ENCODE peak calls at places on chromosomes 12 and 14, in five cellular contexts. B, E, F, V and O are unnamed samples.

GRCh38 chr12:94134226-94134795 is 14.1 kb upstream of the PLXNC1 start:
- DNase-seq in V (no peak), B (no peak), F (peak; percentile 25), E (no peak), O (peak; percentile 70)

GRCh38 chr12:69904761-69905160 is 79.7 kb downstream of the MYRFL start:
- DNase-seq in B (no peak), V (no peak), E (no peak), F (no peak), O (no peak)

GRCh38 chr12:93047118-93047517 is 118.0 kb upstream of the EEA1 start:
- DNase-seq in V (no peak), F (no peak), E (no peak), B (no peak), O (no peak)

GRCh38 chr14:75371297-75371696 is 56.5 kb upstream of the JDP2 start:
- DNase-seq in B (no peak), V (no peak), E (no peak), F (no peak), O (no peak)

GRCh38 chr12:86601550-86602308 is 345.5 kb upstream of the MGAT4C start:
- DNase-seq in F (no peak), E (peak; percentile 26), V (no peak), B (no peak), O (no peak)

GRCh38 chr14:92942576-92942975 is 19.6 kb downstream of the CHGA start:
- DNase-seq in E (peak; percentile 26), B (no peak), F (no peak), V (no peak), O (no peak)

GRCh38 chr14:31529053-31529452 is 32.2 kb upstream of the NUBPL start:
- DNase-seq in B (no peak), F (no peak), E (no peak), V (no peak), O (no peak)

GRCh38 chr12:49288412-49288853 is 6.5 kb upstream of the PRPH start:
- DNase-seq in F (no peak), V (no peak), B (peak; percentile 52), E (no peak), O (peak; percentile 56)

GRCh38 chr12:82474798-82475184 is 116.5 kb downstream of the METTL25 start:
- DNase-seq in E (no peak), B (no peak), V (no peak), F (no peak), O (no peak)

GRCh38 chr12:53808023-53808705 is 56.4 kb upstream of the CISTR start:
- DNase-seq in B (no peak), F (no peak), V (no peak), E (no peak), O (no peak)

GRCh38 chr12:6684609-6685008 is 4.6 kb downstream of the ZNF384 start:
- DNase-seq in F (no peak), V (no peak), B (no peak), E (no peak), O (peak; percentile 33)

GRCh38 chr14:75812592-75812991 is 151.5 kb downstream of the TTLL5 start:
- DNase-seq in B (no peak), V (no peak), F (no peak), E (no peak), O (no peak)

GRCh38 chr12:94750891-94751290 is 100.5 kb upstream of the TMCC3 start:
- DNase-seq in F (no peak), B (no peak), E (no peak), V (no peak), O (no peak)

GRCh38 chr12:44381341-44381740 is 494.8 kb downstream of the NELL2 start:
- DNase-seq in V (no peak), B (no peak), F (no peak), E (no peak), O (no peak)

GRCh38 chr12:51009038-51009437 is 17.1 kb downstream of the SLC11A2 start:
- DNase-seq in F (no peak), V (no peak), B (peak; percentile 35), E (peak; percentile 73), O (no peak)

GRCh38 chr14:22463763-22464173 is 125.3 kb downstream of the DAD1 start:
- DNase-seq in F (no peak), B (no peak), E (no peak), V (peak; percentile 21), O (no peak)

GRCh38 chr12:116619246-116619645 is 60.1 kb downstream of the MAP1LC3B2 start:
- DNase-seq in V (no peak), F (no peak), E (no peak), B (no peak), O (no peak)

GRCh38 chr12:50314629-50315312 is 31.5 kb upstream of the LIMA1 start:
- DNase-seq in F (peak; percentile 48), E (no peak), B (no peak), V (peak; percentile 7), O (no peak)

GRCh38 chr14:71013551-71014192 is 106.4 kb downstream of the PCNX1 start:
- DNase-seq in E (no peak), B (no peak), V (no peak), F (no peak), O (no peak)

GRCh38 chr14:54364555-54365415 is 32.0 kb upstream of the CDKN3 start:
- DNase-seq in B (no peak), E (no peak), V (no peak), F (no peak), O (no peak)

GRCh38 chr12:79546461-79547043 is 144.2 kb downstream of the PAWR start:
- DNase-seq in E (no peak), B (no peak), V (no peak), F (no peak), O (no peak)

GRCh38 chr12:95462551-95462950 is 11.4 kb upstream of the METAP2 start:
- DNase-seq in F (no peak), B (no peak), E (no peak), V (no peak), O (no peak)

GRCh38 chr12:3222935-3223334 is 145.8 kb downstream of the TSPAN9 start:
- DNase-seq in F (no peak), E (no peak), B (no peak), V (no peak), O (no peak)

GRCh38 chr12:122072031-122072970 is 6.3 kb upstream of the MLXIP start:
- DNase-seq in B (no peak), E (peak; percentile 45), F (no peak), V (no peak), O (no peak)

GRCh38 chr12:51403744-51404143 is 12.5 kb upstream of the GALNT6 start:
- DNase-seq in V (no peak), B (no peak), F (no peak), E (no peak), O (no peak)

GRCh38 chr12:132360906-132361777 is 31.8 kb upstream of the GALNT9 start:
- DNase-seq in B (no peak), E (peak; percentile 30), F (no peak), V (no peak), O (no peak)

GRCh38 chr14:21036746-21037145 is 2.1 kb upstream of the RNASE13 start:
- DNase-seq in V (no peak), F (no peak), E (no peak), B (no peak), O (no peak)

GRCh38 chr14:22900088-22900799 is 17.2 kb downstream of the REM2 start:
- DNase-seq in F (peak; percentile 52), V (no peak), E (no peak), B (peak; percentile 17), O (peak; percentile 23)

GRCh38 chr14:53630336-53630735 is 326.3 kb downstream of the BMP4 start:
- DNase-seq in E (no peak), F (no peak), B (no peak), V (no peak), O (no peak)

GRCh38 chr14:65352964-65353530 is 59.5 kb upstream of the FUT8 start:
- DNase-seq in E (no peak), B (no peak), V (peak; percentile 46), F (no peak), O (peak; percentile 52)

GRCh38 chr12:29306682-29307081 is 74.3 kb downstream of the ERGIC2 start:
- DNase-seq in E (no peak), F (no peak), B (no peak), V (no peak), O (no peak)

DNA sequence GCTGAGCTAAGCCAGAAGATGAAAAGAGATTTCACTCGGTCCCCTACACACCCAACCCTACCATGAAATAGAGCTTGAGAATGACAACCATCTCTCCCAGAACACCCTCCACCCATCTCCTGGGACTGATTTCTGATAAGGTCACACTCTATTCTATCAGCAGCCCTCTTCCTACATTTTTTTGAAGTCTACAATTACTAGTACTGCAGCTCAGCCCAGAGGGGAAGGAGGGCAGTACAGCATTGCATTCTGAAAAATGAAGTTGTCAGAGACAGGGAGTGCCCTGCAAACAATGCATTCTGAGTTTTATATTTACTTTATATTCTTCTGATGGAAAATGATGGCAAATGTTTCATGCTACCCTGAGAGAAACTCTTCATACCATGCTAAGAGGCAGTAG is 318.5 kb downstream of the BCAT1 start:
- DNase-seq in E (no peak), F (no peak), B (no peak), V (no peak), O (no peak)
- TF ChIP-seq CTCF in E (no peak), F (no peak), B (no peak), V (no peak), O (no peak)

DNA sequence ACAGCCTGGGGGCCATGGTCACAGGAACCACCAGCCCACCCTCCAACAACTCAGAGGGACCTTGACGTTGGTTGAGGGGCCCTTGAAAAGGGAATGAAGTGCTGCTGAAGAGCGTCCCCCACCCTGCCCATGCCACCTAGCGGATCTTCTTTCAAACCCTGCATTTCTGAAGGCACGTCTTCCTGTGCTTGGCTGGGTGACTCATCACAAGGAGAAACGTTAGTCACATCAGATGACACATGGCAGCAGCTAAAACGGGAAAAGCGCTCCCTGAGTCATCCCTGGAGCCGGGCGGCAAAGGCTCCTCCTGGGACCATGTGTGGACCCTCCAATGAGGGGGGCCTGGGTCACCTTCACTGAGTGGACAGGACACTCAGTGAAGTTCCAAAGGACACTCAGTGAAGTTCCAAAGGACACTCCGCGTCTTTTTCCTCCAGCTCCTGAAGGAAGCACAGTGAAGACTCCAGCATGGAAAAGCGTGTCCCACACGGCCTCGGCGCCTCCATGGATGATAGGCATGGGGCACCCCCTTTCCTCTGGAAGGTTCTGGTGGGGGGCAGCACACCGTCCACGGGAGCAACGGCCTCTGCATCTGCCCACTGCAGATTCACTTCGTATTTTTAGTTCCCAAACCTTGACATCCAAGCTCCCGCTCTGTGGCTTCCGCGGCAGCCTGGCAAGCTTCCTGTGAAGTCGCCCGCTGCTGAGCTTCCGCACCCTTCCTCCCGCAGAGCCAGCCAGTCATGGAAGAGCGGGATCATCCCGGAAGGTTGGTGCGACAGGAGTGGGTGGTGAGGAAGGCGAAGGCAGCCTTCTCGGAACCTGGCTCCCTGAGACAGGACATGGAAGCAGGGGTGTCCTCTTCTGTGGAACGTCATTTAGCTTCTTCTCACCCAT is 383.4 kb downstream of the VRK1 start:
- DNase-seq in F (no peak), B (no peak), E (no peak), V (no peak), O (no peak)
- TF ChIP-seq CTCF in F (no peak), B (no peak), E (no peak), V (no peak), O (no peak)

GRCh38 chr12:40375076-40375475 is 150.3 kb downstream of the LRRK2 start:
- DNase-seq in E (no peak), F (no peak), B (no peak), V (no peak), O (no peak)
- TF ChIP-seq CTCF in E (no peak), F (peak; percentile 18), B (no peak), V (peak; percentile 43), O (peak; percentile 47)

DNA sequence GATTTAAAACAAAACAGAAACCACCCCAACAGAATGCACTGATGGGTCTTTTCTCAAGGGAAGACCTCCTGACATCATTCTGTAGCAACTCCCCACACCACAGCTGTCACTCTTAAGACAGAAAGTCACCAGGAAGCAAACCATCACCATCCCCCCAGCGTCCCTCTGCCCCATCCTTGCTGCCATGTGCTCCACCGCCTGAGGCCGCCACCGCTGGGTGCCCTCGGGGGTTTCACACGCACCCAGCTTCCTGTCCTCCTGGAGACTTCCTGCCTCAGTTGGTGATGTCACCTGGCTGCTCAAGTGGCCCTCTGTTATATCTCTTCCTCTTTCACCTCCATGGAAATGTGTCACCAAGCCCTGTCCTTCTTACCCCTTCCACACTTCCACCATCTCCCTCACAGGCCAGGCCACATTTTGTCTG is 71.4 kb upstream of the GPR68 start:
- DNase-seq in E (peak; percentile 86), V (peak; percentile 95), F (no peak), B (peak; percentile 71), O (peak; percentile 73)
- TF ChIP-seq CTCF in E (no peak), V (peak; percentile 54), F (no peak), B (peak; percentile 17), O (no peak)